ENCODE peak calls at places on chromosomes 4 and X, in eight cellular contexts. One of them, this sample, is unnamed.

GRCh38 chr4:1130318-1131186 is 17.2 kb upstream of the RNF212 start:
- DNase-seq in EH: peak
- DNase-seq in lower lobe of right lung: peak
- DNase-seq in stimulated activated CD4-positive, alpha-beta T cell treated with anti-CD3 and anti-CD28 coated beads, Interleukin-4, amount 100 ng/mL, for 4 hours: peak
- DNase-seq in EL: peak
- DNase-seq in SW480: peak
- DNase-seq in T-helper 1 cell: peak
- DNase-seq in midbrain: peak
- DNase-seq in this sample: peak

GRCh38 chr4:147788791-147789190 is 56.9 kb downstream of the ARHGAP10 start:
- DNase-seq in EH: no peak
- DNase-seq in lower lobe of right lung: no peak
- DNase-seq in stimulated activated CD4-positive, alpha-beta T cell treated with anti-CD3 and anti-CD28 coated beads, Interleukin-4, amount 100 ng/mL, for 4 hours: no peak
- DNase-seq in EL: no peak
- DNase-seq in SW480: no peak
- DNase-seq in T-helper 1 cell: no peak
- DNase-seq in midbrain: no peak
- DNase-seq in this sample: peak

GRCh38 chr4:184616633-184617471 is 32.4 kb downstream of the CASP3 start:
- DNase-seq in EH: no peak
- DNase-seq in lower lobe of right lung: no peak
- DNase-seq in stimulated activated CD4-positive, alpha-beta T cell treated with anti-CD3 and anti-CD28 coated beads, Interleukin-4, amount 100 ng/mL, for 4 hours: no peak
- DNase-seq in EL: no peak
- DNase-seq in SW480: no peak
- DNase-seq in T-helper 1 cell: no peak
- DNase-seq in midbrain: no peak
- DNase-seq in this sample: no peak

GRCh38 chrX:24659106-24659505 is 12.0 kb upstream of the PCYT1B start:
- DNase-seq in EH: no peak
- DNase-seq in lower lobe of right lung: no peak
- DNase-seq in stimulated activated CD4-positive, alpha-beta T cell treated with anti-CD3 and anti-CD28 coated beads, Interleukin-4, amount 100 ng/mL, for 4 hours: no peak
- DNase-seq in EL: no peak
- DNase-seq in SW480: no peak
- DNase-seq in T-helper 1 cell: no peak
- DNase-seq in midbrain: no peak
- DNase-seq in this sample: no peak

GRCh38 chr4:85725727-85726170 is 250.8 kb downstream of the ARHGAP24 start:
- DNase-seq in EH: peak
- DNase-seq in lower lobe of right lung: no peak
- DNase-seq in stimulated activated CD4-positive, alpha-beta T cell treated with anti-CD3 and anti-CD28 coated beads, Interleukin-4, amount 100 ng/mL, for 4 hours: no peak
- DNase-seq in EL: no peak
- DNase-seq in SW480: no peak
- DNase-seq in T-helper 1 cell: no peak
- DNase-seq in midbrain: no peak
- DNase-seq in this sample: peak

GRCh38 chr4:28250646-28251045 is 1390.0 kb downstream of the STIM2 start:
- DNase-seq in EH: no peak
- DNase-seq in lower lobe of right lung: no peak
- DNase-seq in stimulated activated CD4-positive, alpha-beta T cell treated with anti-CD3 and anti-CD28 coated beads, Interleukin-4, amount 100 ng/mL, for 4 hours: no peak
- DNase-seq in EL: no peak
- DNase-seq in SW480: no peak
- DNase-seq in T-helper 1 cell: no peak
- DNase-seq in midbrain: no peak
- DNase-seq in this sample: no peak

GRCh38 chrX:8988456-8988855 is 45.5 kb downstream of the FAM9B start:
- DNase-seq in EH: peak
- DNase-seq in lower lobe of right lung: peak
- DNase-seq in stimulated activated CD4-positive, alpha-beta T cell treated with anti-CD3 and anti-CD28 coated beads, Interleukin-4, amount 100 ng/mL, for 4 hours: peak
- DNase-seq in EL: peak
- DNase-seq in SW480: peak
- DNase-seq in T-helper 1 cell: no peak
- DNase-seq in midbrain: no peak
- DNase-seq in this sample: peak

GRCh38 chrX:69607616-69608015 is 8.3 kb upstream of the EDA start:
- DNase-seq in EH: no peak
- DNase-seq in lower lobe of right lung: no peak
- DNase-seq in stimulated activated CD4-positive, alpha-beta T cell treated with anti-CD3 and anti-CD28 coated beads, Interleukin-4, amount 100 ng/mL, for 4 hours: no peak
- DNase-seq in EL: no peak
- DNase-seq in SW480: no peak
- DNase-seq in T-helper 1 cell: no peak
- DNase-seq in midbrain: no peak
- DNase-seq in this sample: no peak

GRCh38 chr4:103076777-103077347 is 301 bp upstream of the SLC9B2 start:
- DNase-seq in EH: peak
- DNase-seq in lower lobe of right lung: no peak
- DNase-seq in stimulated activated CD4-positive, alpha-beta T cell treated with anti-CD3 and anti-CD28 coated beads, Interleukin-4, amount 100 ng/mL, for 4 hours: peak
- DNase-seq in EL: no peak
- DNase-seq in SW480: peak
- DNase-seq in T-helper 1 cell: no peak
- DNase-seq in midbrain: no peak
- DNase-seq in this sample: no peak